ENCODE peak calls at places on chromosomes 12 and 14, in eight cellular contexts. U is ovary; C is left ventricle myocardium inferior; O is dorsolateral prefrontal cortex; V is brain microvascular endothelial cell; W is CD8-positive, alpha-beta T cell; N is CD4-positive, alpha-beta memory T cell; H is colonic mucosa. Q is an unnamed sample.

GRCh38 chr14:79419571-79420327 is 791.6 kb downstream of the DIO2 start:
- DNase-seq in U (no peak), C (no peak), O (no peak), V (no peak), W (no peak), N (no peak), H (no peak), Q (no peak)

GRCh38 chr12:80218925-80219714 is 119.8 kb downstream of the OTOGL start:
- DNase-seq in U (no peak), C (peak), O (no peak), V (no peak), W (no peak), N (no peak), H (no peak), Q (no peak)

GRCh38 chr14:58898655-58899316 is 261.0 kb downstream of the DACT1 start:
- DNase-seq in U (no peak), C (no peak), O (no peak), V (peak), W (no peak), N (no peak), H (no peak), Q (no peak)

GRCh38 chr14:104970231-104971068 is 7.7 kb downstream of the AHNAK2 start:
- DNase-seq in U (peak), C (peak), O (no peak), V (peak), W (no peak), N (no peak), H (peak), Q (peak)

GRCh38 chr12:56593909-56594621 is 36.1 kb downstream of the BAZ2A start:
- DNase-seq in U (peak), C (no peak), O (peak), V (peak), W (peak), N (peak), H (peak), Q (peak)

GRCh38 chr12:127025545-127025944 is 1241.4 kb upstream of the TMEM132C start:
- DNase-seq in U (no peak), C (no peak), O (no peak), V (no peak), W (no peak), N (no peak), H (no peak), Q (peak)

GRCh38 chr14:104353921-104354701 is 215.7 kb downstream of the KIF26A start:
- DNase-seq in U (peak), C (no peak), O (peak), V (no peak), W (no peak), N (no peak), H (no peak), Q (peak)

GRCh38 chr12:6201199-6201608 is 1.0 kb downstream of the CD9 start:
- DNase-seq in U (no peak), C (no peak), O (no peak), V (no peak), W (no peak), N (no peak), H (peak), Q (no peak)

GRCh38 chr12:19614601-19615442 is 175.5 kb downstream of the AEBP2 start:
- DNase-seq in U (no peak), C (no peak), O (no peak), V (no peak), W (no peak), N (no peak), H (no peak), Q (no peak)

GRCh38 chr12:79555006-79555925 is 135.5 kb downstream of the PAWR start:
- DNase-seq in U (no peak), C (no peak), O (no peak), V (peak), W (no peak), N (no peak), H (no peak), Q (peak)

GRCh38 chr12:47988073-47989022 is 15.9 kb downstream of the COL2A1 start:
- DNase-seq in U (peak), C (no peak), O (peak), V (no peak), W (no peak), N (no peak), H (no peak), Q (no peak)

GRCh38 chr14:94936901-94937321 is 167.0 kb upstream of the GSC start:
- DNase-seq in U (peak), C (peak), O (peak), V (no peak), W (no peak), N (no peak), H (no peak), Q (no peak)

GRCh38 chr14:68471029-68471963 is 321.6 kb downstream of the ZFP36L1 start:
- DNase-seq in U (no peak), C (no peak), O (no peak), V (no peak), W (no peak), N (no peak), H (no peak), Q (no peak)

GRCh38 chr12:74169607-74170006 is 368.0 kb upstream of the ATXN7L3B start:
- DNase-seq in U (no peak), C (no peak), O (no peak), V (no peak), W (no peak), N (no peak), H (no peak), Q (no peak)

GRCh38 chr14:95256011-95256775 is 63.5 kb downstream of the CLMN start:
- DNase-seq in U (no peak), C (no peak), O (no peak), V (no peak), W (no peak), N (no peak), H (no peak), Q (peak)

GRCh38 chr12:84508943-84509342 is 403.7 kb downstream of the SLC6A15 start:
- DNase-seq in U (no peak), C (peak), O (no peak), V (no peak), W (no peak), N (no peak), H (no peak), Q (no peak)

GRCh38 chr14:61258985-61259384 is 22.2 kb downstream of the TMEM30B start:
- DNase-seq in U (no peak), C (no peak), O (no peak), V (no peak), W (no peak), N (no peak), H (no peak), Q (peak)

GRCh38 chr12:103857164-103857563 is 16.1 kb upstream of the NT5DC3 start:
- DNase-seq in U (no peak), C (no peak), O (no peak), V (no peak), W (no peak), N (no peak), H (no peak), Q (no peak)

GRCh38 chr14:67031920-67032774 is 157.1 kb upstream of the GARIN2 start:
- DNase-seq in U (no peak), C (no peak), O (no peak), V (no peak), W (no peak), N (no peak), H (no peak), Q (no peak)
- H3K27ac ChIP-seq in U (no peak), C (no peak), O (no peak), V (no peak), W (no peak), N (no peak), H (no peak), Q (no peak)

GRCh38 chr14:92768795-92769194 is 20.4 kb upstream of the LGMN start:
- DNase-seq in U (no peak), C (no peak), O (no peak), V (no peak), W (no peak), N (no peak), H (no peak), Q (no peak)
- H3K27ac ChIP-seq in U (no peak), C (no peak), O (no peak), V (no peak), W (no peak), N (no peak), H (peak), Q (no peak)

GRCh38 chr12:108858399-108859074 is 1.2 kb upstream of the SSH1 start:
- DNase-seq in U (peak), C (no peak), O (no peak), V (no peak), W (no peak), N (no peak), H (peak), Q (peak)
- H3K27ac ChIP-seq in U (peak), C (peak), O (peak), V (no peak), W (no peak), N (peak), H (no peak), Q (peak)

DNA sequence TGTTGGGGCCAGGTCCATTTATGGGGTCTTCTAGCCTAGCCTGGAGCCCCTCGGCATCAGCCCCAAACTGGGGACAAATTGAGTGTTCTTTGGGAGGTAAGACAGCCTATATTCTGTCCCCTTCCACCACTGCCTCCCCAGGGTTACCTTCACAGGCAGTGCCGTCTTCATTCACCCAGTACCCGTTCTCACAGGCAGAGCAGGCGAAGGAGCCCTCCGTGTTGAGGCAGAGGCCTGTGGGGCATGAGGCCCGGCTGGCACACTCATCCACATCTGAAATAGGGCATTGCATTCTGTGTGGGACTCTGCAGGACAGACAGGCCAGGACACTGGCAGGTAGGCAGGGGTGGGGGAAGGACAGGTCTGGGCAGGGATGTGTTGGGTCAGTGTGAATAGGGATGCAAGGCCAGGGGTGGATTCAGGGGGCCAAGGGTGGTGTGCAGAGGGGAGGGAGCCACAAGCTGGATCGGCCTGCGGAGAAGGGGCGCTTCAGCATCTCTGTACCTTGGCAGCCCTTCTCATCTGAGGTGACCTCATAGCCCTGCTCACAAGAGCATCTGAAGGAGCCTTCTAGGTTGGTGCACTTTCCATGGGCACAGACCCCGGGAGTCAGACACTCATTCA is 16.1 kb downstream of the ISCA2 start:
- DNase-seq in U (no peak), C (no peak), O (peak), V (no peak), W (no peak), N (no peak), H (no peak), Q (no peak)
- H3K27ac ChIP-seq in U (no peak), C (no peak), O (no peak), V (no peak), W (no peak), N (no peak), H (no peak), Q (no peak)

Q was measured in A673.